ENCODE peak calls at places on chromosomes 2 and 18, in four cellular contexts. E is psoas muscle, N is esophagus muscularis mucosa, J is foreskin fibroblast. V is an unnamed sample.

GRCh38 chr2:227570615-227571014 is 28.1 kb upstream of the SCYGR2 start:
- DNase-seq in E (no peak), N (no peak), J (no peak), V (no peak)

GRCh38 chr2:240919161-240919781 is 13.1 kb downstream of the CROCC2 start:
- DNase-seq in E (peak), N (no peak), J (no peak), V (peak)

GRCh38 chr2:239829326-239829725 is 195.8 kb downstream of the NDUFA10 start:
- DNase-seq in E (no peak), N (no peak), J (no peak), V (no peak)

GRCh38 chr18:37701967-37702366 is 136.4 kb upstream of the CELF4 start:
- DNase-seq in E (no peak), N (no peak), J (no peak), V (no peak)

GRCh38 chr2:24816884-24817283 is 23.7 kb downstream of the CENPO start:
- DNase-seq in E (no peak), N (no peak), J (peak), V (no peak)

GRCh38 chr2:208879666-208880065 is 473.1 kb downstream of the PTH2R start:
- DNase-seq in E (no peak), N (no peak), J (no peak), V (no peak)

GRCh38 chr18:55775972-55776371 is 188.0 kb upstream of the TCF4 start:
- DNase-seq in E (no peak), N (no peak), J (no peak), V (no peak)

GRCh38 chr2:240569523-240569997 is 1.3 kb downstream of the RNPEPL1 start:
- DNase-seq in E (no peak), N (no peak), J (no peak), V (no peak)

GRCh38 chr2:128773641-128774319 is 455.1 kb upstream of the HS6ST1 start:
- DNase-seq in E (no peak), N (no peak), J (no peak), V (no peak)

GRCh38 chr18:25327631-25328030 is 24.3 kb downstream of the ZNF521 start:
- DNase-seq in E (no peak), N (no peak), J (no peak), V (no peak)

GRCh38 chr2:12719400-12720104 is 2.8 kb downstream of the TRIB2 start:
- DNase-seq in E (no peak), N (no peak), J (peak), V (no peak)
- TF ChIP-seq CTCF in E (no peak), N (no peak), J (no peak), V (no peak)

GRCh38 chr2:43898958-43899346 is 60.2 kb downstream of the ABCG8 start:
- DNase-seq in E (no peak), N (no peak), J (no peak), V (no peak)

GRCh38 chr2:43899589-43899988 is 60.8 kb downstream of the ABCG8 start:
- DNase-seq in E (no peak), N (no peak), J (no peak), V (no peak)

GRCh38 chr2:43897492-43897891 is 58.7 kb downstream of the ABCG8 start:
- DNase-seq in E (no peak), N (no peak), J (no peak), V (no peak)

GRCh38 chr2:43894743-43895142 is 56.0 kb downstream of the ABCG8 start:
- DNase-seq in E (no peak), N (no peak), J (no peak), V (no peak)

DNA sequence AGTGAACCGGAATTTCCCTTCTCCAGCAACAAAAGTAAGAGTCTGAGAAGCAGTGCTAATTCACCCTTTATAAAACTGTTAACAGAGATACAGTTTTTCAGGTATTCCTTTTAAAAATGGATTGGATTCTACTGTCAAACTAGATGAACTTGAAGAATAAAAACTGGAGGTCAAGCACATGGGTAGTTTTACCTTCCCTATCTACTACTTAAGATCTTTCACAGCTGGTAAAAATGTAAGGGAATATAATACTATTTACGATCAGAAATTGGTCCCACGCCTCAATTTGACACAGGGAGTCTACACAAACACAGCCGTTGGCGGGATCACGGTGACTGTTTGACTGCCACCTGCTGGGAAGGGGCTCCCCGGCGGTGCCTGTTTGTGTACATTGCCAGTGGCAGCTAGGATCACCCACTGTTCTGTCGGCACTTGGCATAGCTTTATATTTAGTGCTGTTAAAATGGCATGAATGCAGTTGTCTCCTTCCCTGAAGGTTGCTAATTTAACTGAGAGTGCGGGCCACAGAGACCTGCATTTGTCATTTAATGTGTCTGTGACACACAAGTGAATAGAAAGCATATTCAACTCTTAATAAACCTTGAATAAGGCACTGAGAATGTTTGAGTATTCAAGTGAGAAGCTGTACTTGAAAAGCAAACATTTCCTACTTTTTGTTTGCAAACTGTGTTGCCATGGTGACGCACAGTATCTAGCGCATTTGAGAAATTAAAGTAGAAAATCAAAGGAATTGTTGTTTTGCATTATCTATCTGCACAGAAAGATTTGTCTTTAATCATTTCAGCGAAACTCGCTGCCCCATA is 59.6 kb downstream of the ABCG8 start:
- DNase-seq in E (no peak), N (no peak), J (no peak), V (no peak)
- TF ChIP-seq CTCF in E (no peak), N (no peak), J (peak), V (peak)

GRCh38 chr2:56676966-56677365 is 493.2 kb downstream of the CCDC85A start:
- DNase-seq in E (no peak), N (no peak), J (no peak), V (no peak)

GRCh38 chr2:56666758-56667157 is 483.0 kb downstream of the CCDC85A start:
- DNase-seq in E (no peak), N (no peak), J (no peak), V (no peak)

GRCh38 chr2:56671973-56672569 is 488.3 kb downstream of the CCDC85A start:
- DNase-seq in E (no peak), N (no peak), J (no peak), V (no peak)
- TF ChIP-seq CTCF in E (no peak), N (no peak), J (no peak), V (no peak)

GRCh38 chr2:8126783-8127182 is 555.1 kb upstream of the ID2 start:
- DNase-seq in E (no peak), N (no peak), J (no peak), V (no peak)

GRCh38 chr2:8123464-8123863 is 558.4 kb upstream of the ID2 start:
- DNase-seq in E (no peak), N (no peak), J (no peak), V (no peak)

GRCh38 chr2:8121826-8122505 is 559.9 kb upstream of the ID2 start:
- DNase-seq in E (peak), N (no peak), J (peak), V (no peak)

GRCh38 chr2:8122506-8122898 is 559.4 kb upstream of the ID2 start:
- DNase-seq in E (no peak), N (no peak), J (no peak), V (peak)

DNA sequence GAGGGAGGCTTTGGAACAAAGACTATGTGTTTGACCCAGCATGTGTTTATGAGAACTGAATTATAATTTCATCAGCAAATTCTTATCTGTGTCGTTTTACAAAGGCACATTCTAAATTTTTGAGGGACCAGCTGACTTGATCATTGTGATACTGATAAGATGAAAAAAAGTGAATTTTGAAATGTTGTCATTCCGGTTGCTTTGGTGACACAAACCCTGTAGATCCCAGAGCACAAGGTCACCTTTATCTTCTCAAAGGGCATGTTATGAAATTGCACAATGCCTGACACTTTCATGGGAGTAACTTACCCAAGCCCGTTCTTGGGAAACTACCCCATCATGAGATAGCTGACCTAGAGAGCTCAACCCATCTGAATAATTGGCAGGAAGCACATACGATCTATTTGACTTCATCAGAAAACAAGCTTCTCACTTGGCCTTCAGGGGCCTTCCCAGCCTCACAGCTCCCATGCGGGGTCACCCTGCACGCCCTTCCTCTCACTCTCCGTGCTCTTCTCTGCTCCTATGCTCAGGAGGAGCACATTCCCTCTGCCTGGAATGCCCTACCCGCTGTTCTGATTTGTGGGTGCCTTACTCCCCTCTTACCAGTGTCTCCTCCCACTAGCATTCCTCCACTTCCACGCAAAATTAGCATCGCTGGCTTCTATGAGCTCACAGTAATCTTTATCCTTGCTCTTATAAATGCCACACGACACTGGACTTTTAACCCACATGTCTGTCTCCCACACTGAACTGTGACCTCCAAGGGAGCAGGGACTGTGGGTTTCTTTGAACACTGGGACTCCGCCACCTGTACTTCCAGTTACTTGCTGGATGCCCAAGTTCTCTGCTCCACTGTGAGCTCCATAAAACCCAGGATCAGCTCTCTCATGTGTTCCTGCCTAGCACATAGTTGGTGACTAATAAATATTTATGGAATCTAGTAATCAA is 555.8 kb upstream of the ID2 start:
- DNase-seq in E (no peak), N (no peak), J (peak), V (peak)
- TF ChIP-seq CTCF in E (no peak), N (no peak), J (no peak), V (no peak)

DNA sequence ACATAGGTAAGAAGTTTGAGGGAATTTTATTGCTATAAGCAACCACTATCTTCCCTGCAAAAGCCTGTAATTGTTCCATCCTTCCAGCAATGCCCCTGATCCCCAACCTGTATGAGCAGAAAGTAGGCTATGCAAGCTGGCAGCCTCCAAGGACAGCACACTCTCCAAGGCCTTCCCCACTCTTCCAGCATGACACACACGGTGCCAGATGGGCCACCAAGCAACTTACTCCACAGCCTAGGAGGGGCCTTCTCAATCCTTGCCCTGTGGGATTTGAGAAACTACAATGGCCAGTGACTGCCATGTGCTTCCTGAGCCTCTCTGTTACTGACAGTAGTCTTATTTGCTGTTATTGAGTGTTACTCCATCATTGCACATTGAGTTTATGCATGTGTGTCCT is 137.5 kb downstream of the ACTR3 start:
- DNase-seq in E (no peak), N (peak), J (no peak), V (no peak)
- TF ChIP-seq CTCF in E (no peak), N (no peak), J (no peak), V (no peak)